ENCODE peak calls at places on chromosomes 11 and 22, in six cellular contexts. X, W, P, Z, D and U are unnamed samples.

GRCh38 chr11:29452131-29452530 is 564.7 kb downstream of the KCNA4 start:
- DNase-seq in X (no peak), W (no peak), P (peak), Z (no peak), D (peak), U (peak)

GRCh38 chr11:71206186-71206585 is 46.2 kb downstream of the SHANK2 start:
- DNase-seq in X (no peak), W (no peak), P (peak), Z (peak), D (peak), U (no peak)

GRCh38 chr11:44565008-44565745 is at the start of gene CD82:
- DNase-seq in X (peak), W (peak), P (peak), Z (peak), D (peak), U (peak)

GRCh38 chr11:72740562-72741428 is 11.4 kb downstream of the ARAP1 start:
- DNase-seq in X (no peak), W (no peak), P (no peak), Z (no peak), D (no peak), U (no peak)

GRCh38 chr11:33542921-33543320 is 157.7 kb downstream of the C11orf91 start:
- DNase-seq in X (no peak), W (peak), P (peak), Z (peak), D (peak), U (peak)

GRCh38 chr22:38802671-38803121 is 8.8 kb upstream of the DNAL4 start:
- DNase-seq in X (peak), W (peak), P (peak), Z (no peak), D (peak), U (peak)

GRCh38 chr11:69000831-69001245 is 12.2 kb downstream of the MRGPRF start:
- DNase-seq in X (peak), W (peak), P (peak), Z (peak), D (peak), U (peak)

GRCh38 chr11:78277314-78277994 is 88.7 kb downstream of the USP35 start:
- DNase-seq in X (no peak), W (no peak), P (no peak), Z (peak), D (no peak), U (no peak)

GRCh38 chr22:32652609-32653008 is 148.9 kb upstream of the TIMP3 start:
- DNase-seq in X (no peak), W (no peak), P (no peak), Z (no peak), D (no peak), U (no peak)

GRCh38 chr11:62138630-62139425 is 15.0 kb downstream of the INCENP start:
- DNase-seq in X (no peak), W (no peak), P (no peak), Z (no peak), D (no peak), U (no peak)

GRCh38 chr11:55942785-55943392 is 6.7 kb upstream of the OR5I1 start:
- DNase-seq in X (peak), W (no peak), P (peak), Z (no peak), D (peak), U (peak)

GRCh38 chr11:2587976-2588748 is 111.6 kb downstream of the KCNQ1OT1 start:
- DNase-seq in X (no peak), W (peak), P (no peak), Z (peak), D (no peak), U (no peak)

GRCh38 chr11:863389-864117 is 20.9 kb downstream of the TSPAN4 start:
- DNase-seq in X (no peak), W (no peak), P (no peak), Z (no peak), D (no peak), U (no peak)

GRCh38 chr11:6682591-6682935 is 577 bp downstream of the MRPL17 start:
- DNase-seq in X (no peak), W (no peak), P (no peak), Z (no peak), D (no peak), U (peak)

GRCh38 chr22:24284747-24285203 is 14.1 kb downstream of the SPECC1L start:
- DNase-seq in X (no peak), W (no peak), P (peak), Z (no peak), D (peak), U (peak)

GRCh38 chr11:94196363-94196762 is 67.7 kb downstream of the PANX1 start:
- DNase-seq in X (no peak), W (no peak), P (peak), Z (no peak), D (no peak), U (peak)

GRCh38 chr11:69380451-69380901 is 86.5 kb downstream of the MYEOV start:
- DNase-seq in X (no peak), W (no peak), P (no peak), Z (no peak), D (no peak), U (no peak)

GRCh38 chr11:65136515-65137096 is 2.3 kb upstream of the SYVN1 start:
- DNase-seq in X (no peak), W (no peak), P (no peak), Z (no peak), D (no peak), U (no peak)

GRCh38 chr11:77547863-77548551 is 41.7 kb upstream of the AQP11 start:
- DNase-seq in X (peak), W (peak), P (peak), Z (no peak), D (peak), U (peak)

GRCh38 chr22:49104434-49104833 is 723.2 kb downstream of the BRD1 start:
- DNase-seq in X (no peak), W (no peak), P (no peak), Z (no peak), D (no peak), U (no peak)

GRCh38 chr22:47586038-47586437 is 823.6 kb downstream of the TBC1D22A start:
- DNase-seq in X (no peak), W (peak), P (no peak), Z (no peak), D (no peak), U (peak)

GRCh38 chr22:38467904-38468760 is at the start of gene KDELR3:
- DNase-seq in X (no peak), W (peak), P (peak), Z (peak), D (peak), U (peak)

GRCh38 chr11:44567876-44568256 is 2.4 kb downstream of the CD82 start:
- DNase-seq in X (no peak), W (no peak), P (no peak), Z (no peak), D (no peak), U (no peak)

GRCh38 chr11:85930879-85931366 is 75.7 kb downstream of the CCDC83 start:
- DNase-seq in X (no peak), W (no peak), P (no peak), Z (no peak), D (no peak), U (no peak)

GRCh38 chr11:125224391-125225015 is 60.0 kb downstream of the PKNOX2 start:
- DNase-seq in X (no peak), W (peak), P (peak), Z (no peak), D (peak), U (no peak)

GRCh38 chr11:48184452-48184851 is 32.2 kb upstream of the OR4B1 start:
- DNase-seq in X (no peak), W (no peak), P (no peak), Z (no peak), D (no peak), U (no peak)

GRCh38 chr11:68053981-68054812 is 15.4 kb downstream of the TCIRG1 start:
- DNase-seq in X (no peak), W (no peak), P (no peak), Z (no peak), D (no peak), U (no peak)

GRCh38 chr11:45805305-45806071 is 539 bp downstream of the SLC35C1 start:
- DNase-seq in X (no peak), W (peak), P (peak), Z (peak), D (peak), U (peak)

GRCh38 chr22:26604368-26604767 is 13.5 kb downstream of the CRYBB1 start:
- DNase-seq in X (no peak), W (no peak), P (no peak), Z (no peak), D (no peak), U (no peak)

GRCh38 chr11:122706261-122706660 is 50.7 kb downstream of the UBASH3B start:
- DNase-seq in X (no peak), W (no peak), P (peak), Z (no peak), D (peak), U (no peak)

GRCh38 chr11:33899383-33900037 is 7.6 kb upstream of the LMO2 start:
- DNase-seq in X (peak), W (peak), P (peak), Z (peak), D (peak), U (peak)

GRCh38 chr22:24996420-24996952 is 44.0 kb downstream of the KIAA1671 start:
- DNase-seq in X (no peak), W (no peak), P (no peak), Z (no peak), D (peak), U (peak)

GRCh38 chr11:130882138-130882551 is 34.1 kb downstream of the SNX19 start:
- DNase-seq in X (no peak), W (no peak), P (no peak), Z (no peak), D (no peak), U (no peak)

GRCh38 chr11:17528906-17529813 is 15.1 kb downstream of the USH1C start:
- DNase-seq in X (no peak), W (no peak), P (no peak), Z (no peak), D (no peak), U (no peak)

DNA sequence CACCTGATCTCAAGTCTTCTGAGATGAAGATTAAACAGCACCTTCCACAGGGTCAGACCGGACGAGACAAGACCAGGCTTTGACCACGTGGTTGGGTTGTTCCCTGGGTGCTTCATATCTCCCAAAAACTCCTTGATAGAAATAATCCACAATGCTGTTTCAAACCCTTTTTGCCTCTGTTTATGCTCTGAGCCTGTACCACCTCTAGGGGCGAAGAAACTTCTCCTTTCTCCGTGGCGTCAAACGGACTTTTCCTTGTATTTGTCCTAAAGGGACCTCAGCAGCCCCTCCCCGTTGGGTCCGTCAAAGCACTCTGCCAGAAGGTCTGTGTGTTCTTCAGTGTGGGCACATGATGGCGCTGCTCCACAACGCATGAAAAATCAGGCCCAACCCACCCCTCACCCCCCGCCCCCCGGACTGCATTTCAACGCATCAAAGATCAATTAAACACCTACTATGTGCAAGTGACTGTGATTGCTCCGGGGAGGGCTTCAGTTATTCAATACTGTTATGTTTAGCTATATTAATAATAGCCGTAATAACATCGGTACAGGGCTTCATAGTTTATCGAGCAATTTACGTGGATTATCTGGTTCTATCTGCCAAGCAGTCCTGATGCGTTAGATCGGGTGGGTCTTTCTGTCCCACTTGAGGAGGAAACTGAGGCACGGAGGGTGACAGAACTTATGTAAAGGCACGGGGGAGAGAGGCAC is 17.3 kb upstream of the EIF3D start:
- DNase-seq in X (no peak), W (peak), P (peak), Z (no peak), D (peak), U (peak)
- TF ChIP-seq CTCF in X (peak), W (peak), P (peak), Z (peak), D (peak), U (peak)

DNA sequence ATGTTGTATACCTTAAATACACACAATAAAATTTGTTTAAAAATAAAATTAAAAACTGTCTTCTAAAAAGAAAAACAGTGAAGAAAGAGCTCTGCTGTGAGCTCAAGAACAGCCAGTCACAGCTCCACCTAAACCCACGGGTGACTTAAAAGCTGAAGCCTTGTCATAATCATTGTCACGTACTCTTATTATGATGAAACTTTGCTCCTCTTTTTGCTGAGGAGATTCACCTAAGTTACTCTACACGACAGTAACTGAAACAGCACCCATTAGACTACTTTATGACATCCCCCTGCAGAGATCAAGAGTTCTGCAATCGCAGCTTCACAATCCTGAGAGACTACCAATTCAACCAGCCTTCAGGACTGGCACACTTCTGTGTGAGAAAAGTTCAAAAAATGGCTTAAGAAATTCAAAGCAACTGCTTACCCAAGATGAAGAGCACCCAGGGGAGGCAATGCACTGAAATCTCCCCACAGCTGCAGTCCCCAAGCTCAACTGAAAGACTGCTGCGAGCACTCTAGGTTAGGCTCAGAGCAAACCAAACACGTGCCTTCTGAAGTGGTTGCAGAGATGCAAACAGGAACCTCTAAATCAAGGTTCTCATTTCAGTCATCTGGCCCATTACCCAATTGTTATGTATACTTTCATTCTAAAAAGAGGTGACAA is at the start of gene JAML:
- DNase-seq in X (no peak), W (no peak), P (no peak), Z (no peak), D (no peak), U (no peak)
- H3K4me3 ChIP-seq in X (no peak), W (peak), P (no peak), Z (no peak), D (no peak), U (no peak)

DNA sequence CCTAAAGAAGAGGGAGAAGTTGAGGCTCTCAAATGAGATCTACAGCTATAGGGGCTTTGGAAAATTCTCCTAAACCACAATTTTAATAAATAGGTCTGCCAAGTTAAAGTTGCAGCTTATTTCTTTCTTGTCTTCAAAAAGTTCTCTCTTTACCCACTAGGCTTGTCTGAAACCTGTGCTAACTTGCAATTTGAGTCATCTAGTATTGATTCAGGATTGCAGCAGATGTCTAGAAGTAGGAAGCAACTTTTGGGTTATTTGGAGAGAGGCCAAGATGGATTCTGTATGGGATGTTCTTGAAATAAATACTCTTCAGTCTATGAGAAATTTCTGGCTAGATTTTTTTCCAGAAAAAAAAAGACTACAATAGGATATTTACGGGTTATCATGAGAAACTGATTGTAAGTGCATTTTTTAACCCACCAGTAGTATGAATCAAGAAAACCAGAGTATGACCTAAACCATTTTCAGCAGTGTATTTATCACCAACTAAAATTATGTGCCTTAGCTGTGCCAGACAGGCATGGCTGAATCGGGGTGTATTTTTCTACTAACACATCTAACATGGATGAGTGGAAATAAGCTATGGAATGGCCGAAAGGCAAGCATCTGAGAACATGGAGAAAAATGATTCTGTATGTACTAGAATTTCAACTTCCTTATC is 4.9 kb upstream of the RAB38 start:
- DNase-seq in X (no peak), W (no peak), P (peak), Z (no peak), D (peak), U (peak)
- TF ChIP-seq CTCF in X (no peak), W (no peak), P (no peak), Z (no peak), D (no peak), U (peak)

GRCh38 chr11:110298298-110298765 is 1.9 kb upstream of the RDX start:
- DNase-seq in X (no peak), W (no peak), P (no peak), Z (no peak), D (no peak), U (peak)

GRCh38 chr11:110295487-110296225 is 758 bp downstream of the RDX start:
- DNase-seq in X (no peak), W (peak), P (peak), Z (peak), D (peak), U (no peak)

GRCh38 chr11:110296226-110297081 is at the start of gene RDX:
- DNase-seq in X (peak), W (peak), P (peak), Z (peak), D (peak), U (peak)

GRCh38 chr11:110297726-110298297 is 1.4 kb upstream of the RDX start:
- DNase-seq in X (no peak), W (no peak), P (no peak), Z (no peak), D (peak), U (peak)

GRCh38 chr11:110297082-110297725 is 790 bp upstream of the RDX start:
- DNase-seq in X (no peak), W (no peak), P (peak), Z (no peak), D (no peak), U (peak)
- H3K4me3 ChIP-seq in X (peak), W (peak), P (peak), Z (peak), D (peak), U (peak)

DNA sequence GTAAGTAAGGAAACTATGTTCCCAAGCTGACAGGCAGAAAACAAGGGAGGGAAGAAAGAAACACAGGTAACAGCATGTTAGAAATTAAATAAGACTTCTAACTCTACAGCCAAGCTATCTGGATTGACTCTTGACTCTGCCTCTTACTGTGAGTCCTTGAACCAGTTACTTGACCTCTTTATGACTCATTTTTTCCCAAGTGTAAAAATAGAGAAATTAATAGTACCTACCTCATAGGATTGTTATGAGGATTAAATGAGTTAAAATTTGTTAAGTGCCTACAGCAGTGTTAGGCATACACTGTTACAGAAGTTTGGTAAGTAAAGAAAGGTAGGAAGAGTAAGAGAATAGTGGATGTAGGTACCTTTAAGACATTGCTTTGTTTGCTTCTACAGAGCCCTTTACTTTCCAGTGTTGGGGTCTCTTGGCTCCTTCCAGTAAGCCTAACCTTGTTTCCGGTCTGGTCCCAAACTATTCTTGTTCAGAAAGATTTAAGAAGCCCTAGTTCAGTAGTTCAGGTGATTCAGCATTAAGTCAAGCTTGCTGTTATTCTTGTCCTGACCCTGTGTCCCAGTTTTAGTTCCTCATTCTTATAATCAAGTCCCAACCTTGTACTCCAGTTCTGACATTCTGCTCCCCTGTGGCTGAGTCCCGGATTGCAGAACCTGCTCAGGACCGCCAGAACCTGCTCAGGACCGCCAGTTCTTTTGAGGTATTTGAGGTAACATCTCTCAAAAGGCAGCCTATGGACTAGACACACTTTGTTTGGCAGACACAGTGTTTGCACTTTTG is 963.4 kb upstream of the CCDC90B start:
- DNase-seq in X (no peak), W (no peak), P (no peak), Z (no peak), D (no peak), U (peak)
- TF ChIP-seq CTCF in X (no peak), W (no peak), P (no peak), Z (no peak), D (no peak), U (no peak)

GRCh38 chr22:35301370-35301874 is 1.7 kb downstream of the TOM1 start:
- DNase-seq in X (no peak), W (peak), P (peak), Z (peak), D (peak), U (peak)
- H3K4me3 ChIP-seq in X (peak), W (peak), P (peak), Z (no peak), D (peak), U (no peak)

DNA sequence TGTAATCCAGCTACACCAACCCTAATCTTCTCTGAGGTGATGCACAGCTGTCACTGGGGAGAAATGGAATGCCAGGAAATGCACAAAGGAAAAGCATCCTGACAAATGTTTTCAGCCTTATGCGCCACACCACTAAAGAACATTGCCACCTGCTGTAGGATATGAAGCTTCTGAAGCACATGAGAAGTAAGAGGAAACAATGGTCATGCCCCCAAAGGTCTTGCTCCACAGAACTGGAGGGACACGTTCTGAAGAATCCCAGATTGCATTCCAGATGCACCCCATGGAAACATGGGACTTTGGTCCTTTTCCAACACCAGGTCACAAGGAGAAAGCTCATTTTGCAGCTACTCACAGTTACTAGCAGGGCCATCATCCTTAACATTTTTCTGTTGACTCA is 48.7 kb upstream of the ZBED5 start:
- DNase-seq in X (no peak), W (no peak), P (peak), Z (no peak), D (peak), U (no peak)
- TF ChIP-seq CTCF in X (peak), W (no peak), P (no peak), Z (no peak), D (peak), U (peak)